ENCODE peak calls at places on chromosomes 12 and 14, in seven cellular contexts. E is esophagus squamous epithelium, L is ovary, V is heart left ventricle, U is transverse colon, N is thyroid gland, J is gastrocnemius medialis. Y is an unnamed sample.

GRCh38 chr12:57454566-57455373 is at the start of gene INHBE:
- DNase-seq in J (no peak), N (no peak), U (no peak), V (no peak), L (no peak), E (no peak), Y (no peak)

GRCh38 chr14:106691601-106692291 is 1165.4 kb downstream of the TMEM121 start:
- DNase-seq in L (peak; percentile 17), N (no peak), E (no peak), V (peak; percentile 30), J (no peak), U (peak; percentile 47), Y (no peak)

GRCh38 chr12:88691811-88692210 is 111.5 kb upstream of the KITLG start:
- DNase-seq in N (no peak), E (no peak), J (no peak), U (no peak), V (no peak), L (no peak), Y (no peak)

GRCh38 chr14:44778562-44778961 is 183.2 kb downstream of the KLHL28 start:
- DNase-seq in V (no peak), J (no peak), L (no peak), N (no peak), U (no peak), E (no peak), Y (no peak)

GRCh38 chr14:101185081-101185835 is 281.7 kb upstream of the RTL1 start:
- DNase-seq in V (no peak), N (no peak), L (peak; percentile 10), J (no peak), E (no peak), U (no peak), Y (peak; percentile 5)

GRCh38 chr14:57417228-57417627 is 26.8 kb downstream of the NAA30 start:
- DNase-seq in V (no peak), L (no peak), N (no peak), E (no peak), J (no peak), U (no peak), Y (no peak)

GRCh38 chr12:52632656-52633055 is 14.3 kb upstream of the KRT73 start:
- DNase-seq in U (no peak), E (no peak), L (no peak), V (no peak), N (no peak), J (no peak), Y (no peak)

GRCh38 chr12:127822743-127823433 is 444.1 kb upstream of the TMEM132C start:
- DNase-seq in E (no peak), U (no peak), J (no peak), L (no peak), N (peak; percentile 86), V (no peak), Y (peak; percentile 27)

GRCh38 chr14:20682127-20682434 is 2.3 kb upstream of the RNASE4 start:
- DNase-seq in U (no peak), E (no peak), N (no peak), V (peak; percentile 69), L (no peak), J (no peak), Y (no peak)

GRCh38 chr12:79933043-79933442 is 1.9 kb downstream of the PPP1R12A start:
- DNase-seq in J (no peak), E (no peak), U (no peak), L (no peak), V (no peak), N (no peak), Y (no peak)

GRCh38 chr12:79935021-79935623 is at the start of gene PPP1R12A:
- DNase-seq in J (peak; percentile 93), V (peak; percentile 98), E (peak; percentile 88), N (peak; percentile 96), L (peak; percentile 96), U (peak; percentile 97), Y (peak; percentile 97)

GRCh38 chr12:79935624-79936040 is 735 bp upstream of the PPP1R12A start:
- DNase-seq in V (no peak), N (peak; percentile 56), E (no peak), L (no peak), U (peak; percentile 30), J (no peak), Y (no peak)

GRCh38 chr12:79933580-79934264 is 1.2 kb downstream of the PPP1R12A start:
- DNase-seq in U (peak; percentile 11), N (peak; percentile 39), L (no peak), V (no peak), E (no peak), J (no peak), Y (no peak)

DNA sequence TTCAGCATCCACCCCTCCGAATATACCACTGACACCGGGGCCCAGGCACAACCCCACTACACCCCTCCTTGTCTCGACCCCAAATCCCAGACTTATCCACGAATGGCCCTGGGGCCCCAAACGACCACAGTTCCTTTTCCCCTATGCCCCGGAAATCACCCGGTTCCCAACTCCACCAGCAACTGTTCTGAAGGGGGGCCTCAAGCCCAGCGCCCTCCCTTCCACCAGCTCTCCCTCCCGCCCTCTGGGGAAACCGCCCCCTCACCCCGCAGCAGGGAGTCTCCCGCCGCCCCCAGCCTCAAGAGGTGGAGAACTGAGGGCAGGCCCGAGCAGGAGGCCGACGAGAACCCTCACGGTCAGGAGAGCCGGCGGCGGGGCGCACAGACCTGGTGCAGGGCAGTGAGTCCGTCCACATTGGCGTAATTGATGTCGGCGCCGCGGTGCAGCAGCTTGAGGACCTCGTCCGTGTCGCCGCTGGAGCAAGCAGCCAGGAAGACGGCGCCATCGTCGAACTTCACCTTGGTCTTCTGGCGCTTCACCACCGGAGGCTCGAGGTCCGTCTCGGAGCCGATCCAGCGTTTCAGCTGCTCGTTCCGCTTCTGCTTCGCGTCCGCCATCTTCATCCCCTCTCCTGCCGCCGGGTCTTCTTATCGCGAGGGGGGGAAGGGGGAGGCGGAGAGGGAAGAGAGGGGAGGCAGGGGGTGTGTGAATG is 432 bp downstream of the PPP1R12A start:
- DNase-seq in L (peak; percentile 57), E (no peak), N (peak; percentile 63), J (peak; percentile 12), V (no peak), U (no peak), Y (peak; percentile 51)
- H3K9me3 ChIP-seq in L (no peaks in the 10 kb centered on the region), E (no peaks in the 10 kb centered on the region), N (no peaks in the 10 kb centered on the region), J (no peaks in the 10 kb centered on the region), V (no peaks in the 10 kb centered on the region), U (no peaks in the 10 kb centered on the region), Y (no peaks in the 10 kb centered on the region)

GRCh38 chr12:1702708-1703107 is 11.8 kb downstream of the ADIPOR2 start:
- DNase-seq in L (no peak), U (no peak), J (no peak), E (no peak), N (no peak), V (no peak), Y (no peak)

GRCh38 chr12:1695836-1696670 is 5.2 kb downstream of the ADIPOR2 start:
- DNase-seq in U (no peak), N (no peak), L (no peak), J (no peak), E (no peak), V (no peak), Y (no peak)

GRCh38 chr12:1697253-1697652 is 6.4 kb downstream of the ADIPOR2 start:
- DNase-seq in V (no peak), J (no peak), L (no peak), N (no peak), E (no peak), U (no peak), Y (no peak)

GRCh38 chr12:1696800-1697199 is 5.9 kb downstream of the ADIPOR2 start:
- DNase-seq in L (no peak), J (no peak), V (no peak), U (no peak), N (no peak), E (no peak), Y (no peak)

DNA sequence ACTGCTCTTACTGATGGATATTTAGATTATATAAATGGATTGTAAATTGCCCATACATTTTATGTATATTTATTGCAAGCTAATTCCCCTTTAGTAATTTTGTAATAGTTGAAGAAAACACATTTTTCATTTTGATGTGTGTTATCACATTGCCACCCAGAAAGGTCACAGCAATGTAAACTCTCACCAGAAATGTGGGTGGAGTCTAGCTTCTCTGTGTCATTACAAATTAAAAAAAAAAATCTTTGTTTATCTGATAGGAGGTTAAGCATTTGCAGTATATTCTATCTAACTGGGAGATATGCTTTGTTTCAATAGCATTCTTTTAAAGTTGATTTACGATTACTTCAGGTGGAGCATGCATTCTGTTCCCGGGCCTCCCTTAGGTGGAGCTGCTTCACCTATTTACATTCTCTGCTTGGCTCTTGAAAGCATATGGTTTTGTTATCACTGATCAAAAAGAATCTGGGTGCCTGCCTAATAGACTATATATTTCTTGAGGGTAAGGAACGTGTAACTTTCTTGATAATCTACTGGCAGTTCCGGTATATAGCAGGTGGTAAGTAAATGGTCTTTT is 7.9 kb downstream of the ADIPOR2 start:
- DNase-seq in N (no peak), U (no peak), V (no peak), L (no peak), E (no peak), J (no peak), Y (no peak)
- TF ChIP-seq CTCF in N (no peak), U (no peak), V (no peak), L (no peak), E (no peak), J (no peak), Y (no peak)

GRCh38 chr14:34649344-34649743 is 19.4 kb upstream of the SNX6 start:
- DNase-seq in V (no peak), N (no peak), J (no peak), L (no peak), E (no peak), U (no peak), Y (no peak)

GRCh38 chr14:34646570-34647255 is 16.8 kb upstream of the SNX6 start:
- DNase-seq in J (no peak), N (no peak), L (no peak), V (no peak), E (no peak), U (no peak), Y (no peak)

GRCh38 chr14:34655959-34656358 is 26.0 kb upstream of the SNX6 start:
- DNase-seq in U (no peak), L (no peak), E (no peak), N (no peak), J (no peak), V (no peak), Y (no peak)

DNA sequence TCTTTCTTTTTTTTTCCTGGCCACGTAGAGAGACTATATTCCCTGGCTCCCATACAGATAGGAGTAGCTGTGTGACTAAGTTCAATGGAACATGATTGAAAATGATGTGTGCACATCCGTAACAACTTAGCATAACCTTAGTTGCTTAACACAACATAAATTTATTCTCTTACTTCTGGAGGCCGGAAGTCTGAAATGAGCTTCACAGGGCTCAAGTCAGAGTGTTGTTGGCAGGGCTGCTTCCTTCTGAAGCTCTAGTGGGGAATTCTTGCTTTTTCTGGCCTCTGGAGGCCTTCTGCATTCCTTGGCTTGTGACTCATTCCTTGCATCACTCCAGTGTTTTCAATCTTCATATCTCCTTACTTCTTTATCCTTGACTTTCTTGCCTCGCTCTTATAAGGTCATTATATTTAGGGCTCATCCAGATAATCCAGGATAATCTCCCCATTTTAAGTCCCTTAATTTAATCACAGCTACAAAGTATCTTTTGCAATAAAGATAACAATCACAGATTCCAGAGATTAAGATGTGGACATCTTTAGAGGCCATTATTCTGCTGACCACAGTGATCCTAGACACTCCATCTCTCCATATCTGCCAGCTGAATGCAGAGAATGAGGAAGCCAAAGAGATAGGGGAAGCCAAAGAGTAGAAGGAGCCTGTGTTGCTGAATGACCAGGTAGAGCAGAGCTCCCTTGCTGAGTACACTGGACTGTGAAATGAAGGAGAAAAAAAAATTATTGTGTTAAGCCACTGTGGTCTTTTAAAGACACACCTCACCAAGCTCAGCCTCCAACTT is 21.0 kb upstream of the SNX6 start:
- DNase-seq in V (no peak), J (no peak), E (no peak), N (no peak), L (peak; percentile 22), U (no peak), Y (no peak)
- TF ChIP-seq POLR2A in V (no peak), J (no peak), E (no peak), N (no peak), L (no peak), U (no peak), Y (no peak)

GRCh38 chr14:25955772-25956171 is 642.1 kb downstream of the NOVA1 start:
- DNase-seq in E (no peak), L (no peak), V (no peak), N (no peak), U (no peak), J (no peak), Y (no peak)
- H3K9me3 ChIP-seq in E (no peaks in the 10 kb centered on the region), L (no peaks in the 10 kb centered on the region), V (no peaks in the 10 kb centered on the region), N (no peaks in the 10 kb centered on the region), U (no peaks in the 10 kb centered on the region), J (no peaks in the 10 kb centered on the region), Y (no peaks in the 10 kb centered on the region)

Y was measured in uterus.